ENCODE peak calls at places on chromosomes 13 and 19, in four cellular contexts. Z, V, T and D are unnamed samples.

GRCh38 chr13:106714271-106714670 is 146.3 kb upstream of the ARGLU1 start:
- DNase-seq in Z (no peak), V (no peak), T (no peak), D (no peak)

GRCh38 chr13:99353836-99354235 is 46.6 kb upstream of the GPR183 start:
- DNase-seq in Z (no peak), V (no peak), T (no peak), D (no peak)

GRCh38 chr13:31427151-31427867 is 227.5 kb downstream of the B3GLCT start:
- DNase-seq in Z (no peak), V (no peak), T (no peak), D (no peak)

GRCh38 chr19:6828698-6829633 is 56.5 kb downstream of the VAV1 start:
- DNase-seq in Z (peak; percentile 78), V (no peak), T (peak; percentile 90), D (peak; percentile 49)

GRCh38 chr19:48393559-48394330 is at the start of gene GRIN2D:
- DNase-seq in Z (no peak), V (no peak), T (peak; percentile 40), D (peak; percentile 83)

GRCh38 chr13:48188129-48188528 is 44.9 kb upstream of the ITM2B start:
- DNase-seq in Z (no peak), V (no peak), T (no peak), D (no peak)

GRCh38 chr19:35395762-35396199 is 24.9 kb downstream of the GPR42 start:
- DNase-seq in Z (no peak), V (peak; percentile 65), T (no peak), D (no peak)

GRCh38 chr13:29196409-29197074 is 376.4 kb downstream of the MTUS2 start:
- DNase-seq in Z (no peak), V (no peak), T (no peak), D (no peak)

GRCh38 chr13:26486550-26486949 is 70.9 kb upstream of the WASF3 start:
- DNase-seq in Z (no peak), V (no peak), T (no peak), D (no peak)

GRCh38 chr13:113291997-113292862 is 4.8 kb upstream of the LAMP1 start:
- DNase-seq in Z (no peak), V (no peak), T (peak; percentile 52), D (peak; percentile 65)

GRCh38 chr19:11378319-11379189 is 4.1 kb downstream of the SWSAP1 start:
- DNase-seq in Z (peak; percentile 62), V (peak; percentile 48), T (peak; percentile 67), D (peak; percentile 61)

GRCh38 chr19:3801412-3802096 is 15.4 kb upstream of the MATK start:
- DNase-seq in Z (no peak), V (no peak), T (no peak), D (no peak)

GRCh38 chr13:89925107-89925506 is 1422.4 kb upstream of the MIR17HG start:
- DNase-seq in Z (no peak), V (peak; percentile 32), T (no peak), D (peak; percentile 38)

GRCh38 chr19:28294395-28294794 is 918.6 kb downstream of the UQCRFS1 start:
- DNase-seq in Z (no peak), V (no peak), T (peak; percentile 20), D (peak; percentile 16)

GRCh38 chr13:80515296-80515695 is 174.4 kb upstream of the SPRY2 start:
- DNase-seq in Z (no peak), V (no peak), T (no peak), D (no peak)

GRCh38 chr19:10828981-10829821 is 6.8 kb downstream of the TMED1 start:
- DNase-seq in Z (no peak), V (no peak), T (no peak), D (peak; percentile 41)

GRCh38 chr13:106381083-106381482 is 154.4 kb downstream of the EFNB2 start:
- DNase-seq in Z (no peak), V (no peak), T (no peak), D (no peak)

GRCh38 chr19:12890787-12891552 is at the start of gene GCDH:
- DNase-seq in Z (peak; percentile 93), V (peak; percentile 99), T (peak; percentile 98), D (peak; percentile 99)

GRCh38 chr13:68261105-68261504 is 1031.0 kb upstream of the PCDH9 start:
- DNase-seq in Z (no peak), V (peak; percentile 1), T (no peak), D (peak; percentile 35)

GRCh38 chr19:1065606-1066109 is 1.3 kb upstream of the ARHGAP45 start:
- DNase-seq in Z (no peak), V (no peak), T (no peak), D (no peak)

GRCh38 chr19:4089400-4089908 is 22.8 kb upstream of the ZBTB7A start:
- DNase-seq in Z (no peak), V (no peak), T (no peak), D (peak; percentile 74)

GRCh38 chr19:19461671-19462622 is 53.4 kb downstream of the TSSK6 start:
- DNase-seq in Z (no peak), V (peak; percentile 65), T (peak; percentile 62), D (no peak)

GRCh38 chr13:64993514-64994164 is 2236.5 kb downstream of the PCDH9 start:
- DNase-seq in Z (no peak), V (no peak), T (no peak), D (peak; percentile 46)
- TF ChIP-seq MYC in Z (no peak), V (no peak), T (no peak), D (no peak)

DNA sequence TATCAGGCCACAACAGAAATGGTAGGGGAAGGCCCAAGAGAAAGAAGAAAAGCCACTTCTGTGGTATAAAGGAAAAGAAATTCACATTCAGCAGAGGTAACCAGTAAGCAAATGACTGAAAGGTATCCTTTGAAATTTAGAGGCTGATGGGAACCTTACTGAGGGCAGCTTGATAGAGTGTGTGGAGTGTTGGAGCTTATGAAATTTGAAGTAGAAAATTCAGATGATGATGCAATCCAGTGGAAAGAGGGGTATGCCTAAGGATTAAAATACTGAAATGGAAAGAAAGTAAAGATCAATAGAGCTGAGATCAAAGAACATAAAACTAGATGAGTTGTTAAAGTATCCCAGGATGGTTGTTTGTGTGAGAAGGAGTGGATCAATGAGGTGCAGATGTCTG is 42.8 kb upstream of the RFXAP start:
- DNase-seq in Z (no peak), V (no peak), T (no peak), D (no peak)
- TF ChIP-seq MYC in Z (no peak), V (no peak), T (no peak), D (no peak)

GRCh38 chr13:23724196-23724970 is 154.2 kb downstream of the TNFRSF19 start:
- DNase-seq in Z (no peak), V (no peak), T (no peak), D (no peak)
- TF ChIP-seq MYC in Z (no peak), V (no peak), T (no peak), D (no peak)

GRCh38 chr19:50361290-50362029 is 4.0 kb downstream of the NAPSA start:
- DNase-seq in Z (no peak), V (no peak), T (peak; percentile 85), D (no peak)
- TF ChIP-seq MYC in Z (no peak), V (no peak), T (no peak), D (no peak)

GRCh38 chr13:45409993-45410392 is 8.2 kb downstream of the SLC25A30 start:
- DNase-seq in Z (no peak), V (no peak), T (no peak), D (no peak)
- TF ChIP-seq MYC in Z (no peak), V (no peak), T (no peak), D (no peak)

GRCh38 chr19:16325671-16326400 is 1.2 kb downstream of the KLF2 start:
- DNase-seq in Z (no peak), V (no peak), T (no peak), D (no peak)
- TF ChIP-seq MYC in Z (no peak), V (no peak), T (no peak), D (no peak)